ENCODE peak calls at places on chromosome 18, in ten cellular contexts. V is GF-D8, X is NCI-H146, F is mucosa of gallbladder, O is T-helper 1 cell, H is head of caudate nucleus, E is mesothelial cell of epicardium, Y is renal cortical epithelial cell, L is SW480, Q is GM19239. W is an unnamed sample.

GRCh38 chr18:13067124-13067523 is 76.0 kb downstream of the CEP192 start:
- DNase-seq in V (no peak), X (no peak), F (no peak), O (no peak), H (no peak), E (no peak), Y (no peak), L (no peak), Q (no peak), W (no peak)

GRCh38 chr18:48882379-48882778 is 68.4 kb downstream of the SMAD7 start:
- DNase-seq in V (no peak), X (no peak), F (no peak), O (no peak), H (no peak), E (no peak), Y (no peak), L (no peak), Q (no peak), W (no peak)

GRCh38 chr18:43605224-43605623 is 327.9 kb upstream of the SYT4 start:
- DNase-seq in V (no peak), X (no peak), F (no peak), O (no peak), H (no peak), E (no peak), Y (no peak), L (no peak), Q (no peak), W (no peak)

GRCh38 chr18:57439985-57440330 is 4.8 kb downstream of the ONECUT2 start:
- DNase-seq in V (no peak), X (no peak), F (no peak), O (no peak), H (no peak), E (no peak), Y (no peak), L (no peak), Q (no peak), W (no peak)

GRCh38 chr18:22452226-22452668 is 34.5 kb upstream of the CTAGE1 start:
- DNase-seq in V (no peak), X (no peak), F (no peak), O (no peak), H (no peak), E (no peak), Y (no peak), L (no peak), Q (no peak), W (no peak)

GRCh38 chr18:45441110-45441842 is 174.0 kb upstream of the SLC14A2 start:
- DNase-seq in V (no peak), X (no peak), F (peak; percentile 12), O (no peak), H (no peak), E (no peak), Y (peak; percentile 4), L (no peak), Q (no peak), W (no peak)

GRCh38 chr18:8474661-8475060 is 134.6 kb upstream of the RAB12 start:
- DNase-seq in V (no peak), X (no peak), F (no peak), O (no peak), H (no peak), E (no peak), Y (no peak), L (no peak), Q (no peak), W (no peak)

GRCh38 chr18:62717059-62717849 is 1.9 kb downstream of the PHLPP1 start:
- DNase-seq in V (peak; percentile 56), X (peak; percentile 84), F (peak; percentile 26), O (peak; percentile 7), H (peak; percentile 49), E (no peak), Y (peak; percentile 81), L (peak; percentile 39), Q (peak; percentile 12), W (no peak)

GRCh38 chr18:9705183-9705864 is 2.8 kb upstream of the RAB31 start:
- DNase-seq in V (peak; percentile 38), X (no peak), F (no peak), O (no peak), H (no peak), E (no peak), Y (no peak), L (no peak), Q (no peak), W (no peak)

GRCh38 chr18:9771261-9771976 is 63.3 kb downstream of the RAB31 start:
- DNase-seq in V (peak; percentile 79), X (peak; percentile 44), F (peak; percentile 80), O (peak; percentile 12), H (peak; percentile 94), E (peak; percentile 88), Y (peak; percentile 53), L (peak; percentile 65), Q (peak; percentile 61), W (no peak)

GRCh38 chr18:11955299-11956029 is 25.8 kb upstream of the IMPA2 start:
- DNase-seq in V (peak; percentile 26), X (peak; percentile 21), F (no peak), O (no peak), H (peak; percentile 49), E (no peak), Y (peak; percentile 92), L (no peak), Q (no peak), W (no peak)

GRCh38 chr18:55407191-55407590 is 180.8 kb downstream of the TCF4 start:
- DNase-seq in V (no peak), X (peak; percentile 83), F (no peak), O (no peak), H (no peak), E (no peak), Y (no peak), L (no peak), Q (no peak), W (no peak)

GRCh38 chr18:75530548-75531211 is 103.2 kb upstream of the SMIM21 start:
- DNase-seq in V (no peak), X (no peak), F (no peak), O (no peak), H (no peak), E (no peak), Y (no peak), L (no peak), Q (no peak), W (no peak)

GRCh38 chr18:49479381-49480137 is 7.5 kb downstream of the C18orf32 start:
- DNase-seq in V (no peak), X (no peak), F (no peak), O (no peak), H (no peak), E (no peak), Y (no peak), L (no peak), Q (no peak), W (no peak)

GRCh38 chr18:43271593-43272432 is 5.5 kb downstream of the SYT4 start:
- DNase-seq in V (no peak), X (peak; percentile 56), F (no peak), O (no peak), H (no peak), E (no peak), Y (peak; percentile 57), L (peak; percentile 1), Q (peak; percentile 4), W (peak; percentile 12)

GRCh38 chr18:10374195-10374594 is 80.2 kb upstream of the APCDD1 start:
- DNase-seq in V (no peak), X (no peak), F (no peak), O (no peak), H (no peak), E (no peak), Y (no peak), L (no peak), Q (no peak), W (no peak)

GRCh38 chr18:7897119-7897518 is 330.0 kb downstream of the PTPRM start:
- DNase-seq in V (no peak), X (no peak), F (no peak), O (no peak), H (no peak), E (no peak), Y (peak; percentile 29), L (no peak), Q (no peak), W (no peak)

GRCh38 chr18:63758616-63759015 is 16.6 kb upstream of the SERPINB7 start:
- DNase-seq in V (no peak), X (no peak), F (no peak), O (no peak), H (no peak), E (no peak), Y (peak; percentile 84), L (no peak), Q (no peak), W (no peak)

GRCh38 chr18:68991281-68991680 is 193.4 kb downstream of the CCDC102B start:
- DNase-seq in V (no peak), X (no peak), F (no peak), O (no peak), H (no peak), E (no peak), Y (peak; percentile 71), L (no peak), Q (no peak), W (no peak)

GRCh38 chr18:49666045-49666444 is 104.2 kb downstream of the LIPG start:
- DNase-seq in V (no peak), X (no peak), F (no peak), O (no peak), H (no peak), E (no peak), Y (peak; percentile 44), L (no peak), Q (no peak), W (no peak)

GRCh38 chr18:60892855-60893254 is 440.4 kb upstream of the CDH20 start:
- DNase-seq in V (no peak), X (no peak), F (peak; percentile 13), O (no peak), H (no peak), E (no peak), Y (peak; percentile 73), L (peak; percentile 1), Q (no peak), W (no peak)

GRCh38 chr18:7775848-7776247 is 208.7 kb downstream of the PTPRM start:
- DNase-seq in V (no peak), X (no peak), F (no peak), O (no peak), H (no peak), E (no peak), Y (no peak), L (no peak), Q (no peak), W (no peak)

GRCh38 chr18:68660355-68661183 is 54.3 kb downstream of the TMX3 start:
- DNase-seq in V (peak; percentile 28), X (peak; percentile 68), F (no peak), O (no peak), H (no peak), E (no peak), Y (peak; percentile 57), L (peak; percentile 33), Q (no peak), W (peak; percentile 65)

GRCh38 chr18:69725855-69726508 is 221.7 kb downstream of the CD226 start:
- DNase-seq in V (no peak), X (no peak), F (no peak), O (no peak), H (no peak), E (no peak), Y (no peak), L (no peak), Q (no peak), W (no peak)

GRCh38 chr18:27793013-27793412 is 383.9 kb downstream of the CDH2 start:
- DNase-seq in V (no peak), X (peak; percentile 69), F (no peak), O (no peak), H (no peak), E (no peak), Y (no peak), L (no peak), Q (no peak), W (no peak)